ENCODE peak calls at places on chromosomes 11 and 22, in nine cellular contexts. H, U, X, Z, R, P, I, Y and F are unnamed samples.

GRCh38 chr11:47863189-47863892 is 15.2 kb upstream of the NUP160 start:
- DNase-seq in R (no peak), X (no peak), Z (peak), Y (no peak), P (no peak), I (no peak), H (peak), U (no peak), F (no peak)

GRCh38 chr11:88326112-88326511 is 11.4 kb downstream of the CTSC start:
- DNase-seq in R (no peak), Z (no peak), U (no peak), P (no peak), X (no peak), Y (no peak), I (no peak), H (no peak), F (no peak)

GRCh38 chr22:29245626-29246385 is 22.0 kb downstream of the RHBDD3 start:
- DNase-seq in I (peak), Y (peak), R (peak), U (peak), H (peak), X (peak), Z (peak), P (peak), F (peak)

GRCh38 chr11:70490208-70490607 is 91.9 kb downstream of the CTTN start:
- DNase-seq in I (peak), U (no peak), P (no peak), H (no peak), R (no peak), X (no peak), Y (no peak), Z (no peak), F (no peak)

GRCh38 chr11:128336203-128336602 is 251.2 kb downstream of the ETS1 start:
- DNase-seq in R (peak), P (no peak), H (peak), U (peak), X (no peak), Y (peak), Z (no peak), I (peak), F (no peak)

GRCh38 chr11:2142300-2142759 is 3.1 kb upstream of the IGF2 start:
- DNase-seq in R (no peak), H (no peak), X (peak), U (no peak), I (no peak), Z (no peak), P (no peak), Y (no peak), F (no peak)

GRCh38 chr22:21051145-21051835 is 5.5 kb downstream of the LRRC74B start:
- DNase-seq in H (no peak), R (no peak), U (no peak), Y (no peak), X (no peak), Z (no peak), I (no peak), P (no peak), F (no peak)

GRCh38 chr11:706957-707816 is 1.2 kb downstream of the EPS8L2 start:
- DNase-seq in Z (no peak), X (peak), I (no peak), Y (peak), P (no peak), H (peak), R (no peak), U (peak), F (no peak)

GRCh38 chr22:31838917-31839316 is 85.1 kb downstream of the DEPDC5 start:
- DNase-seq in R (no peak), U (no peak), Y (no peak), Z (no peak), P (no peak), H (no peak), X (peak), I (no peak), F (no peak)

GRCh38 chr11:134802116-134802515 is 390.1 kb upstream of the B3GAT1 start:
- DNase-seq in Y (no peak), Z (no peak), H (no peak), U (no peak), I (no peak), R (no peak), X (no peak), P (no peak), F (peak)

GRCh38 chr11:116136987-116137674 is 632.9 kb upstream of the CADM1 start:
- DNase-seq in I (no peak), Y (no peak), P (no peak), X (no peak), R (no peak), H (no peak), U (no peak), Z (no peak), F (no peak)

GRCh38 chr11:61162092-61162935 is 1.1 kb upstream of the VPS37C start:
- DNase-seq in H (peak), R (no peak), Z (peak), X (peak), U (no peak), I (no peak), P (no peak), Y (peak), F (peak)

GRCh38 chr11:133272386-133272785 is 259.9 kb downstream of the OPCML start:
- DNase-seq in R (no peak), Z (no peak), H (no peak), U (no peak), P (no peak), I (no peak), X (no peak), Y (no peak), F (no peak)

GRCh38 chr11:19995131-19995530 is 165.1 kb downstream of the DBX1 start:
- DNase-seq in U (peak), X (peak), Y (peak), I (no peak), R (no peak), Z (no peak), P (no peak), H (peak), F (no peak)

GRCh38 chr11:59676205-59676604 is 7.4 kb upstream of the PATL1 start:
- DNase-seq in P (no peak), H (peak), R (no peak), Z (no peak), U (no peak), Y (no peak), X (no peak), I (no peak), F (no peak)

GRCh38 chr11:128207861-128208321 is 379.5 kb downstream of the ETS1 start:
- DNase-seq in Y (no peak), I (no peak), X (peak), Z (no peak), H (no peak), U (no peak), P (no peak), R (no peak), F (no peak)

GRCh38 chr11:64648551-64648950 is 57.5 kb downstream of the SLC22A12 start:
- DNase-seq in R (no peak), I (no peak), H (no peak), X (no peak), Y (no peak), P (no peak), Z (no peak), U (no peak), F (no peak)

GRCh38 chr22:35375031-35375430 is 5.9 kb upstream of the HMOX1 start:
- DNase-seq in X (peak), Y (no peak), H (no peak), U (no peak), I (no peak), R (no peak), Z (no peak), P (no peak), F (no peak)

GRCh38 chr11:62689421-62690183 is at the start of gene LRRN4CL:
- DNase-seq in Y (peak), R (peak), X (no peak), I (peak), U (peak), P (no peak), H (no peak), Z (no peak), F (peak)

GRCh38 chr11:45141631-45142030 is 4.8 kb upstream of the PRDM11 start:
- DNase-seq in P (no peak), H (no peak), R (no peak), Z (no peak), Y (no peak), X (no peak), U (no peak), I (no peak), F (no peak)

GRCh38 chr11:59253001-59253400 is 40.3 kb upstream of the MPEG1 start:
- DNase-seq in P (no peak), U (no peak), Y (no peak), R (no peak), I (no peak), X (no peak), H (no peak), Z (no peak), F (no peak)

GRCh38 chr22:38030311-38031133 is 26.7 kb upstream of the PICK1 start:
- DNase-seq in I (no peak), Z (no peak), H (peak), R (no peak), Y (no peak), P (no peak), X (no peak), U (no peak), F (no peak)
- H3K27ac ChIP-seq in I (peak), Z (no peak), H (no peak), R (no peak), Y (no peak), P (no peak), X (no peak), U (no peak), F (peak)

GRCh38 chr22:27413702-27414101 is 387.9 kb downstream of the MN1 start:
- DNase-seq in I (no peak), Y (no peak), U (no peak), Z (no peak), P (no peak), H (no peak), X (no peak), R (no peak), F (no peak)
- H3K27ac ChIP-seq in I (no peak), Y (no peak), U (no peak), Z (no peak), P (no peak), H (no peak), X (no peak), R (no peak), F (no peak)

GRCh38 chr11:105045897-105046296 is 762 bp upstream of the CARD16 start:
- DNase-seq in H (no peak), R (no peak), X (no peak), I (no peak), Z (no peak), U (no peak), P (no peak), Y (no peak), F (no peak)

GRCh38 chr11:105051559-105051958 is 6.4 kb upstream of the CARD16 start:
- DNase-seq in Y (no peak), H (no peak), P (no peak), I (no peak), R (no peak), Z (no peak), U (no peak), X (no peak), F (no peak)

GRCh38 chr11:105052487-105052886 is 7.4 kb upstream of the CARD16 start:
- DNase-seq in Z (no peak), I (no peak), Y (no peak), P (no peak), U (no peak), X (no peak), H (no peak), R (no peak), F (no peak)

GRCh38 chr11:105042178-105042577 is 3.0 kb downstream of the CARD16 start:
- DNase-seq in U (no peak), H (no peak), R (no peak), P (no peak), X (no peak), Z (no peak), I (no peak), Y (no peak), F (no peak)

GRCh38 chr11:105046898-105047579 is 1.9 kb upstream of the CARD16 start:
- DNase-seq in P (no peak), H (no peak), Z (peak), Y (peak), I (no peak), U (peak), X (peak), R (no peak), F (no peak)
- H3K27ac ChIP-seq in P (no peak), H (no peak), Z (peak), Y (no peak), I (peak), U (no peak), X (no peak), R (no peak), F (no peak)

GRCh38 chr11:68179847-68180246 is 33.2 kb downstream of the KMT5B start:
- DNase-seq in X (no peak), U (no peak), Z (no peak), R (no peak), I (no peak), Y (no peak), H (no peak), P (no peak), F (no peak)

GRCh38 chr11:68186061-68186460 is 27.0 kb downstream of the KMT5B start:
- DNase-seq in P (no peak), H (no peak), U (no peak), X (no peak), Y (no peak), R (no peak), Z (no peak), I (no peak), F (no peak)

GRCh38 chr11:68177877-68178276 is 35.2 kb downstream of the KMT5B start:
- DNase-seq in R (no peak), P (no peak), H (no peak), X (no peak), U (no peak), Z (no peak), I (no peak), Y (no peak), F (no peak)

DNA sequence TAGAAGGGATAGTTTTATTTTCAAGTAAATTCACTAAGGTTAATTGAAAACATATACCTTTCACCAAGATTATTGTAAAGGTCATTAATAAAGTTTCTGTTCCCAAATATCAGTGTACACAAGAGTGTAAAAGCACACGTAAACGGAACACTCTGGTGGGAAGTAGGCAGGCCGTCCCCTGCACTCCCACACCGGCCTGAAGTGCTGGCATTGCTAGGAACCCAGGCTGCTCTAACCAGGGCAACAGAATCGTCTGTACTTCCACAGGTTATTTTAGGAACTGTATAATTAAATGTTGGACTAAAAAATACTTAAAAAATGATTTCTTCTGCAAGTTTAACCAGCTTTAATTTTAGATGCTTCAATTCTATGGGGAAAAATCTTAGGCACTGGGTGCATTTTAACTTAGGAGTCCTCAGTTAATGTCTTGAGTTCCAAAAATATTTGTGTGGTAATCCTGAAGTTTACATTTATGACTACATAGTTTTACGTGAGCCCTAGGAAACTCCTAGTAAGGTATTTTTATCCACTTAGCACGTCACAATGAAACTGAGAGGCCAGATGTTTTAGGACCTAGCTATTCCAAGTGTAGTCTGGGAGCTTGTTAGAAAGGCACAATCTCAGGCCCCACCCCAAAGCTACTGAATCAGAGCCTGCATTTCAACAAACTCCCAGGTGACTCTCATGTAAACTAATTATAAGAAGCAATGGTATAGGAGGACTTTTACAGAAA is 31.2 kb downstream of the KMT5B start:
- DNase-seq in U (no peak), X (no peak), H (no peak), Y (no peak), P (no peak), I (no peak), Z (no peak), R (no peak), F (no peak)
- H3K27ac ChIP-seq in U (no peak), X (no peak), H (no peak), Y (no peak), P (no peak), I (no peak), Z (no peak), R (no peak), F (no peak)

GRCh38 chr11:118339281-118340045 is 3.0 kb downstream of the CD3D start:
- DNase-seq in P (no peak), I (no peak), H (no peak), U (no peak), Y (no peak), X (no peak), R (no peak), Z (peak), F (no peak)
- H3K27ac ChIP-seq in P (peak), I (no peak), H (peak), U (no peak), Y (no peak), X (no peak), R (no peak), Z (peak), F (no peak)

GRCh38 chr11:10932976-10933375 is 75.1 kb upstream of the ZBED5 start:
- DNase-seq in H (no peak), U (peak), I (no peak), Z (no peak), Y (no peak), P (no peak), X (no peak), R (no peak), F (no peak)
- H3K27ac ChIP-seq in H (no peak), U (no peak), I (no peak), Z (no peak), Y (no peak), P (no peak), X (no peak), R (no peak), F (no peak)

GRCh38 chr11:131666617-131667016 is 296.2 kb downstream of the NTM start:
- DNase-seq in R (no peak), H (no peak), X (no peak), I (no peak), Z (no peak), U (no peak), Y (no peak), P (no peak), F (no peak)
- H3K27ac ChIP-seq in R (no peak), H (no peak), X (no peak), I (no peak), Z (no peak), U (no peak), Y (no peak), P (no peak), F (peak)